ENCODE peak calls at places on chromosomes 6 and 20, in seven cellular contexts. One of them, this sample, is unnamed.

GRCh38 chr20:56430471-56430870 is 18.4 kb downstream of the CASS4 start:
- DNase-seq in HEK293T: no peak
- DNase-seq in cardiac fibroblast: no peak
- DNase-seq in right atrium auricular region: no peak
- DNase-seq in hepatic stellate cell: no peak
- DNase-seq in HS-27A: no peak
- DNase-seq in NCI-H1105 treated with DMSO at 0.1 percent for 48 hours: no peak
- DNase-seq in this sample: no peak

GRCh38 chr6:104325341-104326172 is 534.2 kb downstream of the HACE1 start:
- DNase-seq in right atrium auricular region: no peak
- DNase-seq in HS-27A: no peak
- DNase-seq in NCI-H1105 treated with DMSO at 0.1 percent for 48 hours: peak
- DNase-seq in cardiac fibroblast: peak
- DNase-seq in HEK293T: peak
- DNase-seq in hepatic stellate cell: peak
- DNase-seq in this sample: no peak

GRCh38 chr6:150006961-150007464 is 18.3 kb downstream of the RAET1L start:
- DNase-seq in cardiac fibroblast: peak
- DNase-seq in right atrium auricular region: no peak
- DNase-seq in HS-27A: no peak
- DNase-seq in NCI-H1105 treated with DMSO at 0.1 percent for 48 hours: peak
- DNase-seq in hepatic stellate cell: peak
- DNase-seq in HEK293T: peak
- DNase-seq in this sample: no peak

GRCh38 chr6:128712898-128713297 is 170.0 kb upstream of the LAMA2 start:
- DNase-seq in right atrium auricular region: no peak
- DNase-seq in cardiac fibroblast: no peak
- DNase-seq in hepatic stellate cell: no peak
- DNase-seq in HEK293T: no peak
- DNase-seq in HS-27A: no peak
- DNase-seq in NCI-H1105 treated with DMSO at 0.1 percent for 48 hours: no peak
- DNase-seq in this sample: no peak

GRCh38 chr20:5570442-5570841 is 179.8 kb upstream of the SHLD1 start:
- DNase-seq in HS-27A: no peak
- DNase-seq in right atrium auricular region: no peak
- DNase-seq in hepatic stellate cell: no peak
- DNase-seq in HEK293T: no peak
- DNase-seq in cardiac fibroblast: no peak
- DNase-seq in NCI-H1105 treated with DMSO at 0.1 percent for 48 hours: no peak
- DNase-seq in this sample: no peak

GRCh38 chr6:137070303-137070702 is 25.5 kb upstream of the IL20RA start:
- DNase-seq in NCI-H1105 treated with DMSO at 0.1 percent for 48 hours: no peak
- DNase-seq in cardiac fibroblast: no peak
- DNase-seq in HS-27A: no peak
- DNase-seq in HEK293T: no peak
- DNase-seq in hepatic stellate cell: no peak
- DNase-seq in right atrium auricular region: no peak
- DNase-seq in this sample: no peak

GRCh38 chr6:132812756-132813172 is 1.6 kb upstream of the RPS12 start:
- DNase-seq in cardiac fibroblast: peak
- DNase-seq in NCI-H1105 treated with DMSO at 0.1 percent for 48 hours: no peak
- DNase-seq in HEK293T: no peak
- DNase-seq in hepatic stellate cell: no peak
- DNase-seq in right atrium auricular region: no peak
- DNase-seq in HS-27A: no peak
- DNase-seq in this sample: no peak

GRCh38 chr6:125188037-125188436 is 34.5 kb downstream of the TPD52L1 start:
- DNase-seq in NCI-H1105 treated with DMSO at 0.1 percent for 48 hours: no peak
- DNase-seq in HS-27A: no peak
- DNase-seq in hepatic stellate cell: no peak
- DNase-seq in right atrium auricular region: no peak
- DNase-seq in cardiac fibroblast: peak
- DNase-seq in HEK293T: no peak
- DNase-seq in this sample: no peak